ENCODE peak calls at places on chromosomes 2 and 18, in nine cellular contexts. D is prostate gland, L is NB4, H is breast epithelium, G is esophagus squamous epithelium, O is fibroblast of lung, N is AG04450, I is osteoblast, W is A549. C is an unnamed sample.

GRCh38 chr2:140892911-140893637 is 1237.7 kb downstream of the LRP1B start:
- DNase-seq in D (no peak), L (no peak), H (no peak), G (no peak), O (no peak), N (no peak), I (no peak), W (no peak), C (no peak)

GRCh38 chr18:50441518-50441917 is 66.7 kb downstream of the SKA1 start:
- DNase-seq in D (no peak), L (no peak), H (no peak), G (no peak), O (peak), N (no peak), I (no peak), W (no peak), C (no peak)

GRCh38 chr2:164928101-164928673 is 27.1 kb downstream of the SLC38A11 start:
- DNase-seq in D (no peak), L (no peak), H (no peak), G (no peak), O (no peak), N (no peak), I (no peak), W (no peak), C (no peak)

GRCh38 chr2:149038442-149039212 is at the start of gene LYPD6B:
- DNase-seq in D (peak), L (peak), H (peak), G (no peak), O (no peak), N (no peak), I (peak), W (peak), C (no peak)

GRCh38 chr2:115443550-115444185 is 1001.2 kb downstream of the DPP10 start:
- DNase-seq in D (no peak), L (no peak), H (no peak), G (no peak), O (no peak), N (no peak), I (no peak), W (no peak), C (no peak)

GRCh38 chr2:71538241-71538640 is 84.9 kb downstream of the DYSF start:
- DNase-seq in D (no peak), L (no peak), H (peak), G (no peak), O (no peak), N (no peak), I (no peak), W (no peak), C (no peak)

GRCh38 chr2:37307500-37307899 is 17.1 kb downstream of the PRKD3 start:
- DNase-seq in D (no peak), L (no peak), H (no peak), G (no peak), O (no peak), N (no peak), I (no peak), W (no peak), C (no peak)

GRCh38 chr2:71716697-71717624 is 263.6 kb downstream of the DYSF start:
- DNase-seq in D (peak), L (no peak), H (peak), G (no peak), O (peak), N (peak), I (peak), W (no peak), C (peak)

GRCh38 chr2:51387235-51387634 is 355.3 kb upstream of the NRXN1 start:
- DNase-seq in D (no peak), L (no peak), H (no peak), G (no peak), O (peak), N (peak), I (peak), W (no peak), C (peak)

GRCh38 chr2:17470855-17471641 is 47.2 kb downstream of the RAD51AP2 start:
- DNase-seq in D (no peak), L (peak), H (no peak), G (no peak), O (peak), N (peak), I (peak), W (peak), C (no peak)

GRCh38 chr18:32258558-32259204 is 68.8 kb downstream of the MEP1B start:
- DNase-seq in D (no peak), L (no peak), H (no peak), G (no peak), O (no peak), N (no peak), I (no peak), W (no peak), C (no peak)

GRCh38 chr18:7457276-7457675 is 109.8 kb upstream of the PTPRM start:
- DNase-seq in D (no peak), L (no peak), H (no peak), G (no peak), O (no peak), N (no peak), I (no peak), W (no peak), C (no peak)

GRCh38 chr2:240204431-240205276 is 64.2 kb upstream of the OTOS start:
- DNase-seq in D (no peak), L (no peak), H (no peak), G (no peak), O (no peak), N (no peak), I (peak), W (no peak), C (no peak)

GRCh38 chr18:3605562-3606443 is 155.8 kb downstream of the TGIF1 start:
- DNase-seq in D (no peak), L (peak), H (no peak), G (no peak), O (peak), N (no peak), I (no peak), W (no peak), C (no peak)

GRCh38 chr2:159290289-159290907 is 3.9 kb upstream of the WDSUB1 start:
- DNase-seq in D (no peak), L (peak), H (no peak), G (no peak), O (peak), N (peak), I (peak), W (peak), C (peak)

GRCh38 chr2:235940330-235940729 is 227.9 kb downstream of the GBX2 start:
- DNase-seq in D (no peak), L (peak), H (peak), G (no peak), O (peak), N (peak), I (peak), W (peak), C (peak)

GRCh38 chr2:32484907-32485306 is 128.1 kb downstream of the BIRC6 start:
- DNase-seq in D (no peak), L (peak), H (no peak), G (no peak), O (peak), N (peak), I (peak), W (peak), C (peak)

GRCh38 chr18:28995319-28995718 is 818.4 kb upstream of the CDH2 start:
- DNase-seq in D (no peak), L (no peak), H (no peak), G (no peak), O (no peak), N (no peak), I (no peak), W (no peak), C (no peak)

GRCh38 chr18:45957100-45957499 is 10.0 kb downstream of the EPG5 start:
- DNase-seq in D (no peak), L (no peak), H (no peak), G (no peak), O (peak), N (peak), I (peak), W (no peak), C (no peak)

GRCh38 chr18:64720781-64721464 is 572.0 kb upstream of the LINC00305 start:
- DNase-seq in D (no peak), L (no peak), H (no peak), G (no peak), O (no peak), N (no peak), I (no peak), W (no peak), C (no peak)

GRCh38 chr2:97761192-97761591 is 47.8 kb downstream of the ZAP70 start:
- DNase-seq in D (no peak), L (no peak), H (no peak), G (no peak), O (no peak), N (no peak), I (no peak), W (no peak), C (no peak)

GRCh38 chr2:215900865-215901264 is 112.5 kb downstream of the MREG start:
- DNase-seq in D (no peak), L (peak), H (no peak), G (no peak), O (no peak), N (no peak), I (no peak), W (no peak), C (no peak)

GRCh38 chr2:207253946-207254345 is 88.2 kb upstream of the KLF7 start:
- DNase-seq in D (no peak), L (no peak), H (no peak), G (no peak), O (peak), N (peak), I (peak), W (peak), C (peak)

GRCh38 chr2:84958135-84959044 is 12.6 kb upstream of the KCMF1 start:
- DNase-seq in D (peak), L (no peak), H (no peak), G (no peak), O (peak), N (peak), I (peak), W (peak), C (peak)

GRCh38 chr2:173028671-173029070 is 47.0 kb upstream of the MAP3K20 start:
- DNase-seq in D (no peak), L (no peak), H (no peak), G (no peak), O (no peak), N (peak), I (no peak), W (no peak), C (no peak)

GRCh38 chr2:72846171-72847095 is 20.6 kb upstream of the EXOC6B start:
- DNase-seq in D (no peak), L (no peak), H (no peak), G (no peak), O (no peak), N (no peak), I (peak), W (no peak), C (no peak)

GRCh38 chr2:42722328-42723190 is 41.4 kb downstream of the OXER1 start:
- DNase-seq in D (no peak), L (peak), H (no peak), G (peak), O (peak), N (peak), I (peak), W (no peak), C (peak)

GRCh38 chr18:74742573-74742972 is 144.9 kb downstream of the ZNF407 start:
- DNase-seq in D (no peak), L (no peak), H (no peak), G (no peak), O (peak), N (no peak), I (no peak), W (no peak), C (no peak)

GRCh38 chr2:52113338-52113737 is 1081.4 kb upstream of the NRXN1 start:
- DNase-seq in D (no peak), L (no peak), H (no peak), G (no peak), O (peak), N (peak), I (no peak), W (no peak), C (peak)

GRCh38 chr2:152600698-152601097 is 116.6 kb downstream of the PRPF40A start:
- DNase-seq in D (no peak), L (no peak), H (no peak), G (no peak), O (peak), N (no peak), I (no peak), W (no peak), C (no peak)

GRCh38 chr2:138030459-138030858 is 66.2 kb downstream of the HNMT start:
- DNase-seq in D (no peak), L (no peak), H (no peak), G (no peak), O (peak), N (peak), I (peak), W (no peak), C (peak)

GRCh38 chr18:2906522-2907458 is 60.0 kb downstream of the EMILIN2 start:
- DNase-seq in D (no peak), L (peak), H (no peak), G (no peak), O (no peak), N (no peak), I (peak), W (peak), C (no peak)

GRCh38 chr18:9474983-9475642 is at the start of gene RALBP1:
- DNase-seq in D (peak), L (peak), H (peak), G (peak), O (peak), N (peak), I (peak), W (peak), C (peak)

GRCh38 chr2:137829251-137829650 is 135.0 kb upstream of the HNMT start:
- DNase-seq in D (no peak), L (no peak), H (no peak), G (no peak), O (no peak), N (no peak), I (no peak), W (no peak), C (no peak)

GRCh38 chr2:203711399-203711798 is 5.0 kb downstream of the CD28 start:
- DNase-seq in D (no peak), L (no peak), H (no peak), G (no peak), O (no peak), N (no peak), I (no peak), W (no peak), C (no peak)

GRCh38 chr2:20172273-20173052 is 52.5 kb downstream of the SDC1 start:
- DNase-seq in D (peak), L (no peak), H (no peak), G (no peak), O (no peak), N (no peak), I (peak), W (no peak), C (no peak)

GRCh38 chr18:74942319-74942910 is 266.5 kb downstream of the PTGR3 start:
- DNase-seq in D (no peak), L (no peak), H (no peak), G (no peak), O (peak), N (no peak), I (no peak), W (no peak), C (no peak)

GRCh38 chr2:240211096-240211495 is 70.6 kb upstream of the OTOS start:
- DNase-seq in D (no peak), L (no peak), H (peak), G (no peak), O (no peak), N (no peak), I (no peak), W (no peak), C (no peak)

DNA sequence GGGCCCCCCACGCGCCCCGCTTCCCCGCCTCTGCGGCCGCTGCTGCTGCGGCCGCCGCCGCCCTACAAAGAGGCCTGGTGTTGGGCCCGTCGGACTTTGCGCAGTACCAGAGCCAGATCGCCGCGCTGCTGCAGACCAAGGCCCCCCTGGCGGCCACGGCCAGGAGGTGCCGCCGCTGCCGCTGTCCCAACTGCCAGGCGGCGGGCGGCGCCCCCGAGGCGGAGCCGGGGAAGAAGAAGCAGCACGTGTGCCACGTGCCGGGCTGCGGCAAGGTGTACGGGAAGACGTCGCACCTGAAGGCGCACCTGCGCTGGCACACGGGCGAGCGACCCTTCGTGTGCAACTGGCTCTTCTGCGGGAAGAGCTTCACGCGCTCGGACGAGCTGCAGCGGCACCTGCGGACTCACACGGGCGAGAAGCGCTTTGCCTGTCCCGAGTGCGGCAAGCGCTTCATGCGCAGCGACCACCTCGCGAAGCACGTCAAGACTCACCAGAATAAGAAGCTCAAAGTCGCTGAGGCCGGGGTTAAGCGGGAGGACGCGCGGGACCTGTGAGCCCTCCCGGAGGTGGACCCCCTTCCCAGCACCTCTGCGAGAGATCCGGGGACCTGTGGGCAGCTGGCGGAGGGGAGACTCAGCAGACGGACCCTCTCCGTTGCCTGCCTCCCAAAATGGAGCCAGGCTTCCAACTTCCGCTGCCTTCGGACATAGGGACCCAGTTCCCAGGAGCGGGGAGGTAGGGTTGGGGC is 1.9 kb downstream of the SP5 start:
- DNase-seq in D (no peak), L (no peak), H (no peak), G (no peak), O (peak), N (no peak), I (peak), W (peak), C (no peak)
- H3K4me3 ChIP-seq in D (peak), L (no peak), H (peak), G (no peak), O (no peak), N (no peak), I (no peak), W (peak), C (no peak)

GRCh38 chr2:168801961-168802824 is at the start of gene NOSTRIN:
- DNase-seq in D (peak), L (no peak), H (peak), G (no peak), O (peak), N (no peak), I (no peak), W (peak), C (no peak)
- H3K4me3 ChIP-seq in D (peak), L (no peak), H (peak), G (peak), O (peak), N (no peak), I (peak), W (peak), C (no peak)

GRCh38 chr18:62521082-62521481 is 1.7 kb upstream of the ZCCHC2 start:
- DNase-seq in D (no peak), L (no peak), H (no peak), G (no peak), O (no peak), N (no peak), I (no peak), W (no peak), C (no peak)
- H3K4me3 ChIP-seq in D (no peak), L (no peak), H (peak), G (no peak), O (no peak), N (no peak), I (no peak), W (no peak), C (no peak)

GRCh38 chr2:238240761-238241711 is 1.2 kb upstream of the HES6 start:
- DNase-seq in D (peak), L (peak), H (peak), G (no peak), O (peak), N (no peak), I (peak), W (no peak), C (peak)
- H3K4me3 ChIP-seq in D (peak), L (no peak), H (no peak), G (peak), O (no peak), N (no peak), I (no peak), W (peak), C (peak)

GRCh38 chr2:148020358-148021058 is at the start of gene ORC4:
- DNase-seq in D (peak), L (peak), H (peak), G (peak), O (peak), N (peak), I (peak), W (peak), C (peak)

GRCh38 chr2:148022351-148022750 is 1.5 kb downstream of the MBD5 start:
- DNase-seq in D (no peak), L (no peak), H (no peak), G (no peak), O (no peak), N (no peak), I (no peak), W (no peak), C (no peak)

GRCh38 chr2:148023861-148024260 is 3.0 kb downstream of the MBD5 start:
- DNase-seq in D (no peak), L (peak), H (no peak), G (no peak), O (no peak), N (no peak), I (no peak), W (no peak), C (no peak)

GRCh38 chr2:148021059-148021985 is at the start of gene MBD5:
- DNase-seq in D (peak), L (peak), H (peak), G (no peak), O (peak), N (peak), I (no peak), W (peak), C (peak)

DNA sequence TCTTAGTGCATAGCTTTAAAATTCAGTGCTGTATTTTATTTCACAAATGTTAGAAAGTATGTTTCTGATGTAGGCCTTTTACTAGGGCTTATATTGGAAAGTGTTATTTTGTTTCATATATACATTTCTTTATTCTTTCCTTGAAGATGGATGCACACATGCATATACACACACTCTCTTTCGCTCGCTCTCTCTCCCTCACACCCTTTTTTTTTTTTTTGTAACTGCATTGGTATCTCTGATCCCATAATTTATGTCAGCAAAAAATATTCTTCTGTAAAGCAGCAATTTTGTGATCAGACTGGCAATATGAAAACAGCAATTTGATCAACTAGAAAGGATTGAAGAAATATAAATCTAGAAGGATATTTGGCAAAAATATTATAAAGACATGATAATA is 2.0 kb downstream of the MBD5 start:
- DNase-seq in D (no peak), L (no peak), H (no peak), G (no peak), O (no peak), N (no peak), I (no peak), W (no peak), C (no peak)
- H3K4me3 ChIP-seq in D (no peak), L (peak), H (no peak), G (no peak), O (peak), N (peak), I (peak), W (no peak), C (peak)

DNA sequence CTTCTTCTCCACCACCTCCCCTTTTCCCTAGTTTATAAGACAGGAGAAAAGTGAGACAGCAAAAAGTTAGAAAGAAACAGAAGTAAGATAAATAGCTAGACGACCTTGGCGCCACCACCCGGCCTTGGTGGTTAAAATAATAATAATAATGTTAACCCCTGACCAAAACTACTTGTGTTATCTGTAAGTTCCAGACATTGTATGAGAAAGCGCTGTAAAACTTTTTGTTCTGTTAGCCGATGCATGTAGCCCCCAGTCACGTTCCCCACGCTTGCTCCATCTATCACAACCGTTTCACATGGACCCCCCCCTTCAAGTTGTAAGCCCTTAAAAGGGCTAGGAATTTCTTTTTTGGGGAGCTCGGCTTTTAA is 1.5 kb upstream of the BUB1 start:
- DNase-seq in D (no peak), L (peak), H (no peak), G (no peak), O (peak), N (no peak), I (no peak), W (no peak), C (no peak)
- H3K4me3 ChIP-seq in D (no peak), L (peak), H (no peak), G (no peak), O (no peak), N (peak), I (peak), W (no peak), C (no peak)

DNA sequence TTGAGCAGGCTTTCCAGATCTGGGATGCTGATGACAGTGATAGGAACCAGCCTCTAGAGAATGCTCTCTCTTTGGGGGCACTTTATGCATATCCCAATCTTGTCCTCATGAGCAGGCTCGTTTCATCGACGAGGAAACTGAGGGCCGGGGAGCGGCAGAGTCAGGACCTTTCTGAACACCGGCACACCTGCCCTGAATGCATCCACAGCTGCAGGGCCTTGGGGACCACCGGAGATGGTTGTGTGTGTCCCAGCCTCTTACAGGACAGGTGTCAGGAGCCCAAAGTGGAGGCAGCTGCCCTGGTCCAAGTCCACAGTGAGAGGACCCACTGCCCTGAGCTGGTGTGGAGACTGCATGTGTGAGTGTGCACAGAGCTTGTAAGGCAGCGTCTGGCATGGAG is 47.6 kb upstream of the FAHD2A start:
- DNase-seq in D (no peak), L (no peak), H (peak), G (no peak), O (no peak), N (no peak), I (peak), W (no peak), C (no peak)
- H3K4me3 ChIP-seq in D (no peak), L (no peak), H (no peak), G (no peak), O (no peak), N (no peak), I (no peak), W (no peak), C (no peak)